ENCODE peak calls at places on chromosomes 6 and 20, in five cellular contexts. N, Y, S, K and D are unnamed samples.

GRCh38 chr20:57390604-57391438 is at the start of gene RBM38:
- DNase-seq in N (peak), Y (peak), S (peak), K (peak), D (peak)

GRCh38 chr20:36835453-36836198 is 40.3 kb upstream of the TLDC2 start:
- DNase-seq in N (peak), Y (peak), S (peak), K (peak), D (peak)

GRCh38 chr6:127520061-127520460 is 926 bp upstream of the MTCL3 start:
- DNase-seq in N (peak), Y (peak), S (peak), K (peak), D (peak)

GRCh38 chr20:62205618-62206387 is 14.3 kb downstream of the HRH3 start:
- DNase-seq in N (no peak), Y (no peak), S (no peak), K (no peak), D (no peak)

GRCh38 chr6:133964052-133964451 is 11.0 kb downstream of the TBPL1 start:
- DNase-seq in N (peak), Y (peak), S (peak), K (peak), D (peak)

GRCh38 chr6:82298012-82298411 is 50.5 kb upstream of the IBTK start:
- DNase-seq in N (peak), Y (peak), S (no peak), K (peak), D (peak)

GRCh38 chr20:42082611-42083010 is 464.4 kb upstream of the CHD6 start:
- DNase-seq in N (no peak), Y (peak), S (peak), K (peak), D (peak)

GRCh38 chr20:37275125-37275524 is 13.5 kb upstream of the GHRH start:
- DNase-seq in N (no peak), Y (no peak), S (no peak), K (no peak), D (no peak)

GRCh38 chr20:62897666-62898065 is 28.6 kb downstream of the DIDO1 start:
- DNase-seq in N (no peak), Y (no peak), S (no peak), K (no peak), D (no peak)

GRCh38 chr20:50992733-50993457 is 30.0 kb downstream of the KCNG1 start:
- DNase-seq in N (peak), Y (peak), S (peak), K (peak), D (peak)

GRCh38 chr6:69780585-69781178 is 16.1 kb downstream of the LMBRD1 start:
- DNase-seq in N (no peak), Y (no peak), S (no peak), K (peak), D (peak)

GRCh38 chr6:44221961-44222335 is 1.4 kb upstream of the SLC29A1 start:
- DNase-seq in N (no peak), Y (no peak), S (no peak), K (no peak), D (no peak)

GRCh38 chr6:25359891-25360290 is 80.7 kb downstream of the CARMIL1 start:
- DNase-seq in N (no peak), Y (no peak), S (no peak), K (peak), D (peak)

GRCh38 chr6:25360611-25361010 is 81.4 kb downstream of the CARMIL1 start:
- DNase-seq in N (peak), Y (peak), S (peak), K (peak), D (peak)

GRCh38 chr6:25354078-25354940 is 75.1 kb downstream of the CARMIL1 start:
- DNase-seq in N (peak), Y (peak), S (peak), K (peak), D (no peak)

GRCh38 chr6:25363429-25363828 is 84.3 kb downstream of the CARMIL1 start:
- DNase-seq in N (no peak), Y (no peak), S (no peak), K (no peak), D (no peak)

GRCh38 chr6:25359191-25359861 is 80.2 kb downstream of the CARMIL1 start:
- DNase-seq in N (peak), Y (peak), S (peak), K (peak), D (peak)
- H3K4me3 ChIP-seq in N (no peak), Y (no peak), S (peak), K (peak), D (no peak)

GRCh38 chr20:20365593-20365992 is 2.3 kb upstream of the INSM1 start:
- DNase-seq in N (no peak), Y (no peak), S (no peak), K (no peak), D (no peak)

GRCh38 chr20:20368414-20369352 is 779 bp downstream of the INSM1 start:
- DNase-seq in N (no peak), Y (no peak), S (no peak), K (peak), D (no peak)

GRCh38 chr20:20367681-20368413 is at the start of gene INSM1:
- DNase-seq in N (no peak), Y (no peak), S (no peak), K (no peak), D (no peak)

GRCh38 chr20:20366551-20366895 is 1.4 kb upstream of the INSM1 start:
- DNase-seq in N (no peak), Y (no peak), S (no peak), K (no peak), D (no peak)

GRCh38 chr20:20366896-20367680 is 816 bp upstream of the INSM1 start:
- DNase-seq in N (no peak), Y (no peak), S (no peak), K (peak), D (no peak)
- H3K4me3 ChIP-seq in N (no peak), Y (no peak), S (no peak), K (no peak), D (no peak)

GRCh38 chr6:39925191-39925930 is 8.9 kb downstream of the MOCS1 start:
- DNase-seq in N (no peak), Y (no peak), S (no peak), K (no peak), D (no peak)
- H3K4me3 ChIP-seq in N (no peak), Y (no peak), S (no peak), K (no peak), D (no peak)

DNA sequence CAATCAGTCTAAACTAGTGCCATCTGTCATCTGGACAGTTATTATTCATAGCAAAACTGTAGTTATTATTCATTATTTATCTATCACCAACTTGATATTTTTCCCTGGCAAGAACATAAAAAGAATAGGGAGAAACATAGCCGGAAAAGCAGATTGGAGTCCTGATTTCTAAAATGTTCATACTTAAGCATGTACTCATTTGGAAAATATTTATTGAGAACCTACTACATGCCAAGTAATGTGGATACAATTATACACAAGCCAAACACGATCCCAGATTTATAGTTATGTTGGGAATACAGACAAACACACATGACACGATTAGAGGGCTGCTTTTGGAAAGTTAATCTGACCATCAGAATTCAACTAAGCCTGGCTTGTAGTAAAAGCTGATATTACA is 30.7 kb downstream of the ARHGAP18 start:
- DNase-seq in N (no peak), Y (peak), S (no peak), K (peak), D (no peak)
- H3K4me3 ChIP-seq in N (no peak), Y (no peak), S (no peak), K (peak), D (no peak)

GRCh38 chr6:52663935-52664184 is 7.1 kb upstream of the TMEM14A start:
- DNase-seq in N (no peak), Y (no peak), S (no peak), K (no peak), D (no peak)

GRCh38 chr6:52664991-52665686 is 5.8 kb upstream of the TMEM14A start:
- DNase-seq in N (no peak), Y (peak), S (no peak), K (peak), D (no peak)

GRCh38 chr6:52664185-52664990 is 6.5 kb upstream of the TMEM14A start:
- DNase-seq in N (peak), Y (peak), S (peak), K (peak), D (peak)

GRCh38 chr6:52667572-52667971 is 3.3 kb upstream of the TMEM14A start:
- DNase-seq in N (no peak), Y (no peak), S (no peak), K (no peak), D (no peak)

GRCh38 chr6:52666523-52666922 is 4.4 kb upstream of the TMEM14A start:
- DNase-seq in N (no peak), Y (no peak), S (no peak), K (no peak), D (no peak)
- H3K4me3 ChIP-seq in N (no peak), Y (no peak), S (peak), K (peak), D (no peak)

GRCh38 chr20:46650575-46651090 is 626 bp downstream of the SLC13A3 start:
- DNase-seq in N (no peak), Y (no peak), S (no peak), K (no peak), D (no peak)

GRCh38 chr20:46649965-46650542 is 1.2 kb downstream of the SLC13A3 start:
- DNase-seq in N (no peak), Y (no peak), S (no peak), K (no peak), D (no peak)

GRCh38 chr20:46649650-46649949 is 1.7 kb downstream of the SLC13A3 start:
- DNase-seq in N (no peak), Y (no peak), S (no peak), K (no peak), D (no peak)

GRCh38 chr20:46652699-46653098 is 1.4 kb upstream of the SLC13A3 start:
- DNase-seq in N (no peak), Y (peak), S (no peak), K (peak), D (peak)

GRCh38 chr20:46651091-46651962 is at the start of gene SLC13A3:
- DNase-seq in N (no peak), Y (no peak), S (no peak), K (peak), D (no peak)
- H3K4me3 ChIP-seq in N (no peak), Y (no peak), S (no peak), K (peak), D (no peak)

GRCh38 chr20:13267231-13267630 is 46.2 kb downstream of the ISM1 start:
- DNase-seq in N (no peak), Y (no peak), S (no peak), K (no peak), D (no peak)

GRCh38 chr20:13265941-13266340 is 44.9 kb downstream of the ISM1 start:
- DNase-seq in N (no peak), Y (no peak), S (no peak), K (no peak), D (no peak)

GRCh38 chr20:13262701-13263335 is 41.7 kb downstream of the ISM1 start:
- DNase-seq in N (no peak), Y (no peak), S (no peak), K (no peak), D (no peak)

GRCh38 chr20:13263451-13263850 is 42.4 kb downstream of the ISM1 start:
- DNase-seq in N (no peak), Y (no peak), S (no peak), K (no peak), D (no peak)

DNA sequence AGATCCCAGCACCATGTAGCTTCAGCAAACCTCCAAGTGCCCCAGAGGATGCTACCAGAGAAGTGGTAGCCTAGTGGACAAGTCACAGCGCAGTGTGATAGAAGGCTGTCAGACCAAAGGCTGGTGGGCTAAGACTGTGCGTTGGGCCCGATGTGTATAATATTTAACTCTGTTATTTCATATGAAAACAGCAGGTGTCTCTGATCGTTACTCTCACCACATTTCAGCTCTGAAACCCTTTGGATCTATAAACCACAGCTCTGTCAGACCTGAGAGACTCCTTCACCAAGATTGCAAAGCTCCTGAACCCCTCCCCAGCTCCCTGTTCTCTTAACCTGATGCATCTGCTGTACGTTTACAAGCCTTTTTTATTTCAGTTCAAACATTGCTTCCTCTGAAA is 43.8 kb downstream of the ISM1 start:
- DNase-seq in N (no peak), Y (no peak), S (no peak), K (no peak), D (no peak)
- H3K4me3 ChIP-seq in N (no peak), Y (no peak), S (no peak), K (no peak), D (no peak)